ENCODE peak calls at places on chromosomes 16 and 17, in six cellular contexts. A is cardiac muscle cell, G is A549, M is DND-41, J is heart right ventricle, L is IMR-90. B is an unnamed sample.

GRCh38 chr17:21016826-21017225 is 26.0 kb downstream of the USP22 start:
- DNase-seq in A (no peak), G (no peak), M (no peak), J (no peak), L (no peak), B (no peak)

GRCh38 chr17:10121971-10122707 is 76.3 kb downstream of the GAS7 start:
- DNase-seq in A (no peak), G (no peak), M (peak; percentile 97), J (no peak), L (peak; percentile 19), B (no peak)

GRCh38 chr17:67624886-67625656 is 92.7 kb upstream of the NOL11 start:
- DNase-seq in A (no peak), G (no peak), M (no peak), J (no peak), L (no peak), B (no peak)

GRCh38 chr16:55370762-55371482 is 46.9 kb downstream of the IRX6 start:
- DNase-seq in A (peak; percentile 78), G (peak; percentile 9), M (no peak), J (peak; percentile 74), L (peak; percentile 8), B (peak; percentile 68)

GRCh38 chr17:57477483-57478357 is 221.4 kb downstream of the MSI2 start:
- DNase-seq in A (no peak), G (no peak), M (no peak), J (no peak), L (no peak), B (no peak)

GRCh38 chr17:52233176-52233575 is 74.7 kb upstream of the CA10 start:
- DNase-seq in A (no peak), G (no peak), M (no peak), J (no peak), L (no peak), B (no peak)

GRCh38 chr16:26709175-26709574 is 357.6 kb upstream of the C16orf82 start:
- DNase-seq in A (no peak), G (no peak), M (no peak), J (no peak), L (no peak), B (no peak)

GRCh38 chr16:75236736-75237397 is 14.6 kb downstream of the BCAR1 start:
- DNase-seq in A (no peak), G (no peak), M (no peak), J (no peak), L (no peak), B (no peak)

GRCh38 chr17:67559381-67559966 is 158.3 kb upstream of the NOL11 start:
- DNase-seq in A (no peak), G (no peak), M (no peak), J (no peak), L (no peak), B (no peak)

GRCh38 chr17:57035971-57036481 is 49.0 kb upstream of the AKAP1 start:
- DNase-seq in A (no peak), G (no peak), M (no peak), J (peak; percentile 46), L (no peak), B (no peak)

DNA sequence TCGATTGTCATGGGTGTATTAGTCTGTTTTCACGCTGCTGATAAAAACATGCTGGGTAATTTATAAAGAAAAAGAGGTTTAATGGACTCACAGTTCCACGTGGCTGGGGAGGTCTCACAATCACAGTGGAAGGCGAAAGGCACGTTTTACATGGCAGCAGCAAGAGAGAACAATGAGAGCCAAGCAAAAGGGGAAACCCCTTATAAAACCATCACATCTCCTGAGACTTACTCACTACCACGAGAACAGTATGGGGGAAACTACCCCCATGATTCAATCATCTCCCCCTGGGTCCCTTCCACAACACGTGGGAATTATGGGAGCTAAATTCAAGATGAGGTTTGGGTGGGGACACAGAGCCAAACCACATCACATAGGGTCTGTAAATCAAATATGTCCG is 167.4 kb upstream of the XYLT1 start:
- DNase-seq in A (no peak), G (no peak), M (no peak), J (no peak), L (no peak), B (no peak)
- TF ChIP-seq CTCF in A (no peak), G (no peak), M (no peak), J (no peak), L (no peak), B (no peak)

DNA sequence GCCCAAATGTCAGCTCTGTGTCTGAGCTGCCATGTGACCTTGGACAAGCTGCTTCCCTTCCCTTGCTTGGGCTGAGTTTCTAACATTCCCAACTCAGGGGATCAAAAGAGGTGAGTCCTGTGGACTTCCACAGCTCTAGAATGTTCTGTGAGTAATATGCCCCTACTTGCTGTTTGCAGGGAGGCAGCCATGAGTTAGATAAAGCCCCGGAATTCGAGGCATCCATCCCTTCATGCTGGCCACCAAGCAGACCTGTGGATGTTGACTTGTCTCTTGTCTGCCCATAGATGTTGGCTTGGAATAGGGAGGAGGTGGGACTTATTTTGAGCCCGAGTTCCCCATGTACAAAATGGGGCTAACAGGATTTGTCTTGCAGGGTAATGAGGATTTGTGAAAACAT is 36.2 kb downstream of the KSR1 start:
- DNase-seq in A (no peak), G (no peak), M (no peak), J (no peak), L (no peak), B (no peak)
- H3K4me1 ChIP-seq in A (peaks cover 28% of the 10 kb centered on the region), G (peaks cover 75% of the 10 kb centered on the region), M (no peaks in the 10 kb centered on the region), J (peaks cover 19% of the 10 kb centered on the region), L (peaks cover 40% of the 10 kb centered on the region), B (peaks cover 54% of the 10 kb centered on the region)

GRCh38 chr16:3035972-3036725 is 595 bp downstream of the BICDL2 start:
- DNase-seq in A (no peak), G (no peak), M (no peak), J (no peak), L (no peak), B (no peak)
- H3K4me3 ChIP-seq in A (no peak overlapping the region), G (peak overlapping the region; percentile 30), M (no peak overlapping the region), J (no peak overlapping the region), L (no peak overlapping the region), B (peak overlapping the region; percentile 67)

GRCh38 chr17:47687328-47687690 is 6.7 kb upstream of the TBKBP1 start:
- DNase-seq in A (no peak), G (no peak), M (no peak), J (no peak), L (no peak), B (no peak)

GRCh38 chr17:47686276-47686635 is 7.7 kb upstream of the TBKBP1 start:
- DNase-seq in A (no peak), G (no peak), M (no peak), J (no peak), L (peak; percentile 58), B (no peak)

GRCh38 chr17:47684535-47685193 is 9.3 kb upstream of the TBKBP1 start:
- DNase-seq in A (no peak), G (no peak), M (no peak), J (no peak), L (no peak), B (no peak)

GRCh38 chr17:47686661-47687327 is 7.2 kb upstream of the TBKBP1 start:
- DNase-seq in A (no peak), G (no peak), M (no peak), J (no peak), L (peak; percentile 34), B (no peak)

GRCh38 chr17:47685556-47686275 is 8.2 kb upstream of the TBKBP1 start:
- DNase-seq in A (no peak), G (no peak), M (no peak), J (no peak), L (peak; percentile 36), B (no peak)
- TF ChIP-seq CTCF in A (no peak), G (no peak), M (no peak), J (no peak), L (no peak), B (no peak)

DNA sequence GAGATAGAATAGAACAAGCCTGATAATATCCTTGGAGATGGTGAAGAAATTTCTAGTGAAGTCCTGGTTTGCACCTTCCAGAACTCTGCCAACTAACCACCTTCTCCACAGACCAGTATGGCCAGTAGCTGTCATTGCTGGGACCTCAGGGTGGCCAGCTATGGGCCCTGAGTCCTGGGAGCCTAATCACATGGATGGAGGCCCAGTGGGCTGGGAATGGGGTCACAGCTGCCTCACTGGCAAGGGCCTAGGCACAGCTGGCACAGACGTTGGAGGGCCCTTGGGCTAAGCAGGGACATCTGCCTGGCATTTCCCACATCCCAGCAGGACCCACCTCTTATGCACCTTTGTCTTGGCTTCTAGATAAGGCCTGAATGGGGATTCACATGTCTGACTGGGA is 7.6 kb upstream of the WNT3 start:
- DNase-seq in A (no peak), G (no peak), M (no peak), J (no peak), L (no peak), B (no peak)
- H3K4me1 ChIP-seq in A (no peaks in the 10 kb centered on the region), G (no peaks in the 10 kb centered on the region), M (no peaks in the 10 kb centered on the region), J (no peaks in the 10 kb centered on the region), L (no peaks in the 10 kb centered on the region), B (peaks cover 4% of the 10 kb centered on the region)

DNA sequence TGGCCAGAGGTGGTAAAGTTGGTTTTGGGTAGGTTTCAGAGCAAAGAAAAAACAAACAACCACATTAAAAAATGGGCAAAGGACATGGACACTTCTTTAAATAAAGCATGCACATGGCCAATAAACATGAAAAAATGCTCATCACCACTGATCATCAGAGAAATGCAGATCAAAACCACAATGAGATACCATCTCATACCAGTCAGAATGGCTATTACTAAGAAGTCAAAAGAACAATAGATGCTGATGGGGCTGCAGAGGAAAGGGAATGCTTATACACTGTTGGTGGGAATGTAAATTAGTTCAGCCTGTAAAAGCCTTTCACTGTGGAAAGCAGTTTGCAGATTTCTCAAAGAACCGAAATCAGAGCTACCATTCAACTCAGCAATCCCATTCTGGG is 598.4 kb upstream of the SOX9 start:
- DNase-seq in A (no peak), G (no peak), M (no peak), J (no peak), L (no peak), B (no peak)
- H3K4me3 ChIP-seq in A (no peak overlapping the region), G (no peak overlapping the region), M (no peak overlapping the region), J (no peak overlapping the region), L (no peak overlapping the region), B (no peak overlapping the region)

GRCh38 chr16:29198231-29198630 is 208.3 kb downstream of the NPIPB11 start:
- DNase-seq in A (no peak), G (no peak), M (no peak), J (no peak), L (no peak), B (no peak)

GRCh38 chr16:29192329-29193247 is 207.7 kb downstream of the LAT start:
- DNase-seq in A (no peak), G (no peak), M (peak; percentile 29), J (no peak), L (no peak), B (no peak)
- TF ChIP-seq CTCF in A (peak; percentile 13), G (no peak), M (peak; percentile 48), J (no peak), L (no peak), B (no peak)

DNA sequence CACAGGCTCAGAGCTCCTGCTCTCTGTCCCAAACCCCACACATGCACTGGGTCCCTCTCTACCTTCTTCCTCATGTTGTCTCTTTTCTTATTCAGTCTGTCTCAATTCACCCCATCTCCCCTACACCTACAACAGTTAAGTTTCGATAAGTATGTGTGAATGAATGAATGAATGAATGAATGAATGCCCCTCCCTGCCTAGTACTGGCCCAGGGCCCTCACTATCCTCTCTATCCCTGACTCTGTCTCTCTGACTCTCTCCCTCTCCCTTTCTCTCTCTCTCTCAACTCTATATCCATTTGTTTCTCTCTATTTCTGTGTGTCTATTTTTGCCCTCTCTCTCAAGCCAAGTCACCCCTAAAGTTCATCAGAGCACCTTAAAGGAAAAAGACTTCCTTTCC is 6.7 kb upstream of the KRT9 start:
- DNase-seq in A (no peak), G (no peak), M (no peak), J (no peak), L (no peak), B (no peak)
- H3K4me1 ChIP-seq in A (no peaks in the 10 kb centered on the region), G (peaks cover 6% of the 10 kb centered on the region), M (no peaks in the 10 kb centered on the region), J (no peaks in the 10 kb centered on the region), L (no peaks in the 10 kb centered on the region), B (peaks cover 4% of the 10 kb centered on the region)

B was measured in Caco-2.